ENCODE peak calls at places on chromosomes 5 and 9, in six cellular contexts. One of them, this sample, is unnamed.
A peak's percentile ranks its signal among the peaks of the same experiment; 100 is the strongest.

GRCh38 chr5:73299017-73299630 is 126.1 kb downstream of the TMEM174 start:
- DNase-seq in body of pancreas: no peak
- DNase-seq in aorta: peak; percentile 79
- DNase-seq in HCT116: no peak
- DNase-seq in GM23248: peak; percentile 72
- DNase-seq in ovary: no peak
- DNase-seq in this sample: no peak

GRCh38 chr5:78886650-78887230 is 98.4 kb downstream of the ARSB start:
- DNase-seq in body of pancreas: no peak
- DNase-seq in HCT116: no peak
- DNase-seq in aorta: no peak
- DNase-seq in ovary: no peak
- DNase-seq in GM23248: peak; percentile 47
- DNase-seq in this sample: no peak

GRCh38 chr9:126113756-126114408 is 212.7 kb upstream of the MVB12B start:
- DNase-seq in aorta: no peak
- DNase-seq in body of pancreas: no peak
- DNase-seq in GM23248: no peak
- DNase-seq in ovary: no peak
- DNase-seq in HCT116: no peak
- DNase-seq in this sample: no peak

GRCh38 chr5:156758012-156758791 is 91.9 kb upstream of the PPP1R2B start:
- DNase-seq in ovary: no peak
- DNase-seq in body of pancreas: no peak
- DNase-seq in HCT116: no peak
- DNase-seq in aorta: no peak
- DNase-seq in GM23248: no peak
- DNase-seq in this sample: no peak

GRCh38 chr9:87861332-87861731 is 21.3 kb upstream of the SPATA31E1 start:
- DNase-seq in GM23248: no peak
- DNase-seq in aorta: no peak
- DNase-seq in ovary: no peak
- DNase-seq in body of pancreas: no peak
- DNase-seq in HCT116: no peak
- DNase-seq in this sample: no peak

GRCh38 chr5:68730220-68731010 is 363.4 kb upstream of the SLC30A5 start:
- DNase-seq in HCT116: no peak
- DNase-seq in GM23248: peak; percentile 90
- DNase-seq in ovary: peak; percentile 41
- DNase-seq in body of pancreas: peak; percentile 50
- DNase-seq in aorta: no peak
- DNase-seq in this sample: no peak

GRCh38 chr5:107805166-107805565 is 134.4 kb upstream of the EFNA5 start:
- DNase-seq in body of pancreas: no peak
- DNase-seq in HCT116: no peak
- DNase-seq in ovary: no peak
- DNase-seq in aorta: no peak
- DNase-seq in GM23248: no peak
- DNase-seq in this sample: no peak

GRCh38 chr5:6767481-6768063 is 54.3 kb downstream of the TENT4A start:
- DNase-seq in ovary: no peak
- DNase-seq in aorta: no peak
- DNase-seq in body of pancreas: no peak
- DNase-seq in GM23248: no peak
- DNase-seq in HCT116: no peak
- DNase-seq in this sample: no peak

GRCh38 chr9:38234479-38234878 is 158.0 kb upstream of the ALDH1B1 start:
- DNase-seq in GM23248: no peak
- DNase-seq in body of pancreas: no peak
- DNase-seq in aorta: no peak
- DNase-seq in HCT116: no peak
- DNase-seq in ovary: no peak
- DNase-seq in this sample: no peak

GRCh38 chr5:51389582-51390463 is 6.6 kb downstream of the ISL1 start:
- DNase-seq in ovary: no peak
- DNase-seq in HCT116: no peak
- DNase-seq in GM23248: peak; percentile 38
- DNase-seq in body of pancreas: no peak
- DNase-seq in aorta: no peak
- DNase-seq in this sample: no peak

GRCh38 chr9:107627771-107628170 is 138.2 kb upstream of the KLF4 start:
- DNase-seq in body of pancreas: no peak
- DNase-seq in ovary: no peak
- DNase-seq in aorta: no peak
- DNase-seq in GM23248: no peak
- DNase-seq in HCT116: no peak
- DNase-seq in this sample: no peak

GRCh38 chr5:158431369-158432029 is 572.6 kb upstream of the CLINT1 start:
- DNase-seq in HCT116: no peak
- DNase-seq in body of pancreas: peak; percentile 14
- DNase-seq in ovary: peak; percentile 35
- DNase-seq in aorta: no peak
- DNase-seq in GM23248: peak; percentile 64
- DNase-seq in this sample: no peak

GRCh38 chr5:180334751-180335613 is 18.2 kb downstream of the GFPT2 start:
- DNase-seq in body of pancreas: no peak
- DNase-seq in aorta: peak; percentile 76
- DNase-seq in HCT116: no peak
- DNase-seq in GM23248: no peak
- DNase-seq in ovary: no peak
- DNase-seq in this sample: no peak

GRCh38 chr9:101148344-101148743 is 119.8 kb downstream of the PLPPR1 start:
- DNase-seq in HCT116: no peak
- DNase-seq in GM23248: no peak
- DNase-seq in aorta: no peak
- DNase-seq in body of pancreas: no peak
- DNase-seq in ovary: no peak
- DNase-seq in this sample: no peak

GRCh38 chr5:61450170-61450815 is 118.2 kb downstream of the ZSWIM6 start:
- DNase-seq in GM23248: peak; percentile 91
- DNase-seq in body of pancreas: peak; percentile 35
- DNase-seq in HCT116: peak; percentile 73
- DNase-seq in ovary: peak; percentile 46
- DNase-seq in aorta: no peak
- DNase-seq in this sample: no peak

GRCh38 chr5:172837640-172838039 is 3.6 kb downstream of the ERGIC1 start:
- DNase-seq in aorta: peak; percentile 74
- DNase-seq in HCT116: no peak
- DNase-seq in body of pancreas: peak; percentile 94
- DNase-seq in ovary: no peak
- DNase-seq in GM23248: no peak
- DNase-seq in this sample: no peak

GRCh38 chr5:172833372-172833690 is 720 bp upstream of the ERGIC1 start:
- DNase-seq in GM23248: no peak
- DNase-seq in body of pancreas: no peak
- DNase-seq in ovary: no peak
- DNase-seq in aorta: peak; percentile 22
- DNase-seq in HCT116: no peak
- DNase-seq in this sample: no peak

GRCh38 chr5:172833691-172834569 is at the start of gene ERGIC1:
- DNase-seq in ovary: peak; percentile 80
- DNase-seq in body of pancreas: peak; percentile 88
- DNase-seq in aorta: peak; percentile 95
- DNase-seq in HCT116: peak; percentile 39
- DNase-seq in GM23248: peak; percentile 92
- DNase-seq in this sample: peak; percentile 88

GRCh38 chr5:172834570-172835245 is 657 bp downstream of the ERGIC1 start:
- DNase-seq in body of pancreas: peak; percentile 47
- DNase-seq in GM23248: peak; percentile 73
- DNase-seq in HCT116: no peak
- DNase-seq in ovary: peak; percentile 43
- DNase-seq in aorta: peak; percentile 80
- DNase-seq in this sample: peak; percentile 54

DNA sequence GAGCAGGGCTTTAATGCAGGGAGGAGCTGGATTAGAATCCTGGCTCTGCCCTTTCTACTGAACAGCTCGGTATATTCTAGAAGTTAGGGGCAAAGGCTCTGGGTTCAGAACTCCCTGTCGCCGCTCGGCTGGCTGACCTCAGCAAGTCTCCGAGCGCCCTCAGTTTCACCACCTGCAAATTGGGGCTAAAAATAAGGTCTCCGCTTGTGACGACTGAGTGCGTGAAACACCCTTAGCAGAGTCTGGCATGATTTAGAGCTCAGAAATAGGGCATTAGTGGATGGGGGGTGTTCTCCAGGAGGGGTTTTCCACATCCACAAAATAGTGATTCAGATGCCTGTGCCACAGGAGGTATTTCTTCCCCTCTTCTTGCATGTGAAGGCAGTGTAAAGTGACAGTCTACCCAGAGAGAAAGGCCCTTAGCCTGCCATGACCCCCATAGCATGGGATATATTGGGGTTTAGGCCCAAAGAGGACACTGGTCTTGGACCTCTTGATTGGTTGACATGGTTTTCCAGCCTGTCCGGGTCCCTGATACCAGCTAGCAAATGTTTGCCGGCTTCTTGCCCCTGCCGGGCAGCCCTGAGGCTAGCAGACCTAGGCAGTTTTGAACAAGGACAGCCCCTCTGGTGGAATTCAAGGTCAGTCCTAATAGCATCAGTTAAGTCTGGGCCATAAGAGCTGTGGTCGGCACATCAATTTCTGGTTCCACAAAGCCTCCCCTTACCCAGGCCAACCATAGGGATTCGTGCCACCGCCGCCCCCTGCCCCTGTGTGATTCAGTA is 1.4 kb downstream of the ERGIC1 start:
- DNase-seq in ovary: no peak
- DNase-seq in body of pancreas: no peak
- DNase-seq in GM23248: peak; percentile 47
- DNase-seq in HCT116: no peak
- DNase-seq in aorta: peak; percentile 28
- DNase-seq in this sample: no peak
- H3K4me1 ChIP-seq in ovary: peaks cover 19% of the 10 kb centered on the region
- H3K4me1 ChIP-seq in body of pancreas: peaks cover 61% of the 10 kb centered on the region
- H3K4me1 ChIP-seq in GM23248: peaks cover 34% of the 10 kb centered on the region
- H3K4me1 ChIP-seq in HCT116: peaks cover 9% of the 10 kb centered on the region
- H3K4me1 ChIP-seq in aorta: no peaks in the 10 kb centered on the region
- H3K4me1 ChIP-seq in this sample: peaks cover 19% of the 10 kb centered on the region

DNA sequence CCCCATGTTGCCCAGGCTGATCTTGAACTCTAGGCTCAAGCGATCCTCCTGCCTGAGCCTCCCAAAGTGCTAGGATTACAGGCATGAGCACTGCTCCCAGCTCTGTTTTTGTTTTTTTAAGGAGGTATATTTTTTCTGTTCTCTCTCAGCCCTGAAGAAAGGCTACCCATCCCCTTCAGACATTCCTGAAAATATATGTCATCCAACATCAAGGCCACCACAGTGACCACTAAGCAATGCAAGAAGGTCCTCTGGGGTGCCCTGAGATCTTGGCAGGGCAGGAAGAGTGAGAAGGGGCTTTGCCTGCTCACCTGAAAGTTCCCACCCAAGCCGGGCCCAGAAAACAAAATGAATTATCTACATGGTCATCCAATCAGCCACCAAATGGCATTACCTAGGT is 47.8 kb upstream of the IL17B start:
- DNase-seq in ovary: no peak
- DNase-seq in HCT116: no peak
- DNase-seq in GM23248: no peak
- DNase-seq in aorta: no peak
- DNase-seq in body of pancreas: no peak
- DNase-seq in this sample: no peak
- H3K36me3 ChIP-seq in ovary: no peaks in the 10 kb centered on the region
- H3K36me3 ChIP-seq in HCT116: no peaks in the 10 kb centered on the region
- H3K36me3 ChIP-seq in GM23248: peaks cover 74% of the 10 kb centered on the region
- H3K36me3 ChIP-seq in aorta: peaks cover 6% of the 10 kb centered on the region
- H3K36me3 ChIP-seq in body of pancreas: no peaks in the 10 kb centered on the region
- H3K36me3 ChIP-seq in this sample: no peaks in the 10 kb centered on the region

DNA sequence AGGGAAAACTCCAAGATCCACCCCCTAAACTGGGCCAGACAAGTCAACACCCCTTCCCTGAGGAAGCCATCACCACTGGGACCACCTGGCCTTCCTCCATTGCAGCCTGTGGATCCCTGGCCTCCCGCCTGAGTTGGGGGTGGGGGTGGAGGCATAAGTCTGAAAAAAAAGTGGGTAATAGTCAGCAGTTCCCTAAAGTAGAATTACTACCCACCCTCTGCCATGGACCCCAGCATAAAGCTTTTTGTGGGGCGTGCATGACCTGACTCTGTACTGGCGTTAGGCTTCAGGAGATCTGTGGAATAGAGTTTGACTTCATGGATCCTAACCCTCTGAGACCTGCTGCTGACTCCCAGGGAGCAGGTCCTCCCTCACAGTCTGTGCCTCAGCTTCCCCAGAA is 2.0 kb upstream of the CXXC5 start:
- DNase-seq in ovary: no peak
- DNase-seq in aorta: peak; percentile 55
- DNase-seq in HCT116: no peak
- DNase-seq in GM23248: no peak
- DNase-seq in body of pancreas: no peak
- DNase-seq in this sample: no peak
- H3K4me1 ChIP-seq in ovary: peaks cover 6% of the 10 kb centered on the region
- H3K4me1 ChIP-seq in aorta: no peaks in the 10 kb centered on the region
- H3K4me1 ChIP-seq in HCT116: peaks cover 42% of the 10 kb centered on the region
- H3K4me1 ChIP-seq in GM23248: peaks cover 7% of the 10 kb centered on the region
- H3K4me1 ChIP-seq in body of pancreas: peaks cover 55% of the 10 kb centered on the region
- H3K4me1 ChIP-seq in this sample: peaks cover 60% of the 10 kb centered on the region

GRCh38 chr5:177339107-177339638 is 12.3 kb downstream of the LMAN2 start:
- DNase-seq in body of pancreas: no peak
- DNase-seq in HCT116: no peak
- DNase-seq in aorta: no peak
- DNase-seq in GM23248: no peak
- DNase-seq in ovary: no peak
- DNase-seq in this sample: no peak
- H3K36me3 ChIP-seq in body of pancreas: peaks cover 14% of the 10 kb centered on the region
- H3K36me3 ChIP-seq in HCT116: peaks cover 22% of the 10 kb centered on the region
- H3K36me3 ChIP-seq in aorta: peaks cover 4% of the 10 kb centered on the region
- H3K36me3 ChIP-seq in GM23248: no peaks in the 10 kb centered on the region
- H3K36me3 ChIP-seq in ovary: no peaks in the 10 kb centered on the region
- H3K36me3 ChIP-seq in this sample: peaks cover 1% of the 10 kb centered on the region

GRCh38 chr9:31394040-31394473 is 990.4 kb upstream of the ACO1 start:
- DNase-seq in ovary: no peak
- DNase-seq in GM23248: no peak
- DNase-seq in body of pancreas: no peak
- DNase-seq in aorta: no peak
- DNase-seq in HCT116: no peak
- DNase-seq in this sample: no peak
- H3K4me1 ChIP-seq in ovary: no peaks in the 10 kb centered on the region
- H3K4me1 ChIP-seq in GM23248: no peaks in the 10 kb centered on the region
- H3K4me1 ChIP-seq in body of pancreas: no peaks in the 10 kb centered on the region
- H3K4me1 ChIP-seq in aorta: no peaks in the 10 kb centered on the region
- H3K4me1 ChIP-seq in HCT116: no peaks in the 10 kb centered on the region
- H3K4me1 ChIP-seq in this sample: no peaks in the 10 kb centered on the region

GRCh38 chr9:98609646-98610045 is 99.1 kb downstream of the GABBR2 start:
- DNase-seq in aorta: no peak
- DNase-seq in HCT116: no peak
- DNase-seq in ovary: no peak
- DNase-seq in body of pancreas: no peak
- DNase-seq in GM23248: no peak
- DNase-seq in this sample: no peak

GRCh38 chr9:98611986-98612505 is 96.7 kb downstream of the GABBR2 start:
- DNase-seq in HCT116: no peak
- DNase-seq in aorta: no peak
- DNase-seq in ovary: no peak
- DNase-seq in GM23248: no peak
- DNase-seq in body of pancreas: no peak
- DNase-seq in this sample: no peak

GRCh38 chr9:98610711-98611110 is 98.0 kb downstream of the GABBR2 start:
- DNase-seq in aorta: no peak
- DNase-seq in HCT116: no peak
- DNase-seq in body of pancreas: no peak
- DNase-seq in ovary: no peak
- DNase-seq in GM23248: no peak
- DNase-seq in this sample: no peak

GRCh38 chr9:98611319-98611718 is 97.4 kb downstream of the GABBR2 start:
- DNase-seq in GM23248: no peak
- DNase-seq in aorta: no peak
- DNase-seq in HCT116: no peak
- DNase-seq in body of pancreas: no peak
- DNase-seq in ovary: no peak
- DNase-seq in this sample: no peak

GRCh38 chr9:98610196-98610595 is 98.5 kb downstream of the GABBR2 start:
- DNase-seq in ovary: no peak
- DNase-seq in HCT116: no peak
- DNase-seq in body of pancreas: no peak
- DNase-seq in GM23248: peak; percentile 44
- DNase-seq in aorta: no peak
- DNase-seq in this sample: no peak
- H3K36me3 ChIP-seq in ovary: no peaks in the 10 kb centered on the region
- H3K36me3 ChIP-seq in HCT116: no peaks in the 10 kb centered on the region
- H3K36me3 ChIP-seq in body of pancreas: no peaks in the 10 kb centered on the region
- H3K36me3 ChIP-seq in GM23248: no peaks in the 10 kb centered on the region
- H3K36me3 ChIP-seq in aorta: no peaks in the 10 kb centered on the region
- H3K36me3 ChIP-seq in this sample: no peaks in the 10 kb centered on the region

This sample was measured in Caco-2.